ENCODE peak calls at places on chromosomes 13 and 19, in nine cellular contexts. W is mesendoderm; X is glutamatergic neuron; N is stimulated activated CD4-positive, alpha-beta T cell treated with anti-CD3 and anti-CD28 coated beads, TNF-alpha, amount 100 ng/mL, for 4 hours; M is activated T-cell treated with anti-CD3 and anti-CD28 coated beads, Interleukin-2, amount 50 U/mL, for 48 hours; A is NCI-H1092 treated with DMSO at 0.1 percent for 48 hours; T is GM12865; B is T-helper 2 cell; K is dermis blood vessel endothelial cell. L is an unnamed sample.

GRCh38 chr19:47324502-47324901 is 7.5 kb upstream of the C5AR2 start:
- DNase-seq in W (no peak), X (no peak), N (no peak), M (no peak), A (no peak), T (no peak), B (no peak), K (peak), L (no peak)

GRCh38 chr19:3110126-3110825 is 16.1 kb downstream of the GNA11 start:
- DNase-seq in W (no peak), X (no peak), N (no peak), M (no peak), A (no peak), T (no peak), B (no peak), K (no peak), L (no peak)

GRCh38 chr19:5948697-5949564 is 29.0 kb downstream of the RANBP3 start:
- DNase-seq in W (no peak), X (no peak), N (no peak), M (peak), A (peak), T (no peak), B (peak), K (no peak), L (no peak)

GRCh38 chr13:40878321-40878720 is 88.9 kb downstream of the SLC25A15 start:
- DNase-seq in W (no peak), X (no peak), N (no peak), M (no peak), A (no peak), T (no peak), B (no peak), K (no peak), L (no peak)

GRCh38 chr13:50361282-50361681 is 346.0 kb downstream of the KCNRG start:
- DNase-seq in W (no peak), X (no peak), N (no peak), M (no peak), A (no peak), T (no peak), B (peak), K (no peak), L (no peak)

GRCh38 chr13:37429976-37430375 is 168.6 kb downstream of the POSTN start:
- DNase-seq in W (no peak), X (no peak), N (no peak), M (no peak), A (no peak), T (no peak), B (no peak), K (no peak), L (peak)

GRCh38 chr13:76600086-76600485 is 286.1 kb downstream of the KCTD12 start:
- DNase-seq in W (no peak), X (no peak), N (no peak), M (no peak), A (no peak), T (no peak), B (no peak), K (peak), L (no peak)

GRCh38 chr13:110444226-110444653 is 117.3 kb downstream of the RAB20 start:
- DNase-seq in W (no peak), X (no peak), N (no peak), M (no peak), A (no peak), T (peak), B (peak), K (no peak), L (no peak)

GRCh38 chr19:51903192-51903591 is 1.6 kb downstream of the ZNF649 start:
- DNase-seq in W (peak), X (no peak), N (no peak), M (no peak), A (no peak), T (no peak), B (no peak), K (no peak), L (no peak)

GRCh38 chr19:34844254-34844653 is 71.2 kb upstream of the ZNF599 start:
- DNase-seq in W (no peak), X (no peak), N (no peak), M (no peak), A (no peak), T (no peak), B (no peak), K (no peak), L (no peak)

GRCh38 chr13:37602743-37603381 is 4.3 kb upstream of the POSTN start:
- DNase-seq in W (no peak), X (no peak), N (no peak), M (no peak), A (peak), T (peak), B (no peak), K (peak), L (peak)

GRCh38 chr13:71865858-71866172 is 1.2 kb downstream of the DACH1 start:
- DNase-seq in W (peak), X (peak), N (no peak), M (no peak), A (peak), T (no peak), B (peak), K (peak), L (no peak)

GRCh38 chr19:6239871-6240676 is 39.7 kb downstream of the MLLT1 start:
- DNase-seq in W (no peak), X (peak), N (no peak), M (no peak), A (no peak), T (no peak), B (no peak), K (no peak), L (no peak)

GRCh38 chr19:20664917-20665781 is 3.8 kb upstream of the ZNF626 start:
- DNase-seq in W (peak), X (peak), N (no peak), M (no peak), A (no peak), T (no peak), B (no peak), K (no peak), L (peak)

GRCh38 chr13:95956589-95957148 is 96.5 kb downstream of the UGGT2 start:
- DNase-seq in W (no peak), X (no peak), N (no peak), M (no peak), A (no peak), T (peak), B (no peak), K (peak), L (peak)

L was measured in M059J.